ENCODE peak calls at places on chromosomes 13 and 19, in four cellular contexts. One of them, this sample, is unnamed.

GRCh38 chr13:94886191-94886590 is 173.8 kb upstream of the SOX21 start:
- DNase-seq in IMR-90: no peak
- DNase-seq in nephron progenitor cell: no peak
- DNase-seq in cardiac muscle cell: peak
- DNase-seq in this sample: no peak

GRCh38 chr19:3514930-3515329 is 8.8 kb downstream of the FZR1 start:
- DNase-seq in IMR-90: peak
- DNase-seq in nephron progenitor cell: no peak
- DNase-seq in cardiac muscle cell: no peak
- DNase-seq in this sample: no peak

GRCh38 chr13:31442605-31443004 is 242.8 kb downstream of the B3GLCT start:
- DNase-seq in IMR-90: no peak
- DNase-seq in nephron progenitor cell: no peak
- DNase-seq in cardiac muscle cell: no peak
- DNase-seq in this sample: no peak

GRCh38 chr19:46393456-46394397 is 19.6 kb downstream of the CCDC8 start:
- DNase-seq in IMR-90: no peak
- DNase-seq in nephron progenitor cell: no peak
- DNase-seq in cardiac muscle cell: no peak
- DNase-seq in this sample: no peak

GRCh38 chr13:74047925-74048324 is 86.3 kb downstream of the KLF12 start:
- DNase-seq in IMR-90: no peak
- DNase-seq in nephron progenitor cell: no peak
- DNase-seq in cardiac muscle cell: no peak
- DNase-seq in this sample: peak

GRCh38 chr19:41871573-41872383 is 5.3 kb upstream of the CD79A start:
- DNase-seq in IMR-90: no peak
- DNase-seq in nephron progenitor cell: no peak
- DNase-seq in cardiac muscle cell: peak
- DNase-seq in this sample: no peak

GRCh38 chr13:97215325-97215724 is 6.8 kb upstream of the MBNL2 start:
- DNase-seq in IMR-90: no peak
- DNase-seq in nephron progenitor cell: no peak
- DNase-seq in cardiac muscle cell: no peak
- DNase-seq in this sample: no peak

GRCh38 chr19:15381864-15382263 is 2.3 kb upstream of the AKAP8 start:
- DNase-seq in IMR-90: no peak
- DNase-seq in nephron progenitor cell: no peak
- DNase-seq in cardiac muscle cell: no peak
- DNase-seq in this sample: no peak

GRCh38 chr13:100521912-100522490 is 66.6 kb downstream of the GGACT start:
- DNase-seq in IMR-90: no peak
- DNase-seq in nephron progenitor cell: no peak
- DNase-seq in cardiac muscle cell: no peak
- DNase-seq in this sample: no peak

GRCh38 chr19:49129238-49129583 is 9.9 kb downstream of the PPFIA3 start:
- DNase-seq in IMR-90: no peak
- DNase-seq in nephron progenitor cell: peak
- DNase-seq in cardiac muscle cell: no peak
- DNase-seq in this sample: no peak

GRCh38 chr13:24233351-24233901 is 72.9 kb downstream of the SPATA13 start:
- DNase-seq in IMR-90: peak
- DNase-seq in nephron progenitor cell: no peak
- DNase-seq in cardiac muscle cell: peak
- DNase-seq in this sample: peak

GRCh38 chr19:2540646-2541454 is 64.9 kb downstream of the GADD45B start:
- DNase-seq in IMR-90: peak
- DNase-seq in nephron progenitor cell: peak
- DNase-seq in cardiac muscle cell: peak
- DNase-seq in this sample: peak

GRCh38 chr19:50794074-50794777 is 4.0 kb downstream of the ACP4 start:
- DNase-seq in IMR-90: no peak
- DNase-seq in nephron progenitor cell: no peak
- DNase-seq in cardiac muscle cell: no peak
- DNase-seq in this sample: peak

GRCh38 chr13:110312669-110313031 is 5.6 kb downstream of the COL4A2 start:
- DNase-seq in IMR-90: peak
- DNase-seq in nephron progenitor cell: no peak
- DNase-seq in cardiac muscle cell: peak
- DNase-seq in this sample: peak

GRCh38 chr19:41427647-41428480 is 690 bp upstream of the B3GNT8 start:
- DNase-seq in IMR-90: no peak
- DNase-seq in nephron progenitor cell: peak
- DNase-seq in cardiac muscle cell: peak
- DNase-seq in this sample: no peak

GRCh38 chr13:102816633-102817032 is 17.7 kb downstream of the BIVM start:
- DNase-seq in IMR-90: no peak
- DNase-seq in nephron progenitor cell: no peak
- DNase-seq in cardiac muscle cell: no peak
- DNase-seq in this sample: no peak

GRCh38 chr13:54241719-54242118 is 1213.1 kb downstream of the OLFM4 start:
- DNase-seq in IMR-90: no peak
- DNase-seq in nephron progenitor cell: no peak
- DNase-seq in cardiac muscle cell: no peak
- DNase-seq in this sample: no peak

GRCh38 chr13:98664924-98665637 is 87.4 kb downstream of the SLC15A1 start:
- DNase-seq in IMR-90: no peak
- DNase-seq in nephron progenitor cell: no peak
- DNase-seq in cardiac muscle cell: no peak
- DNase-seq in this sample: no peak

GRCh38 chr19:35257113-35257461 is 8.3 kb downstream of the LSR start:
- DNase-seq in IMR-90: no peak
- DNase-seq in nephron progenitor cell: no peak
- DNase-seq in cardiac muscle cell: no peak
- DNase-seq in this sample: no peak

GRCh38 chr19:1102407-1103106 is 1.2 kb upstream of the GPX4 start:
- DNase-seq in IMR-90: peak
- DNase-seq in nephron progenitor cell: no peak
- DNase-seq in cardiac muscle cell: peak
- DNase-seq in this sample: peak

GRCh38 chr19:10812902-10813404 is 23.1 kb downstream of the TMED1 start:
- DNase-seq in IMR-90: peak
- DNase-seq in nephron progenitor cell: no peak
- DNase-seq in cardiac muscle cell: peak
- DNase-seq in this sample: peak

GRCh38 chr19:48396010-48396870 is 2.8 kb downstream of the GRIN2D start:
- DNase-seq in IMR-90: no peak
- DNase-seq in nephron progenitor cell: no peak
- DNase-seq in cardiac muscle cell: no peak
- DNase-seq in this sample: no peak

GRCh38 chr19:29614046-29614445 is 8.0 kb downstream of the POP4 start:
- DNase-seq in IMR-90: no peak
- DNase-seq in nephron progenitor cell: no peak
- DNase-seq in cardiac muscle cell: no peak
- DNase-seq in this sample: no peak

GRCh38 chr19:43300206-43300605 is 30.9 kb upstream of the PSG9 start:
- DNase-seq in IMR-90: no peak
- DNase-seq in nephron progenitor cell: no peak
- DNase-seq in cardiac muscle cell: no peak
- DNase-seq in this sample: no peak

GRCh38 chr13:110109910-110110309 is 197.0 kb downstream of the COL4A1 start:
- DNase-seq in IMR-90: peak
- DNase-seq in nephron progenitor cell: no peak
- DNase-seq in cardiac muscle cell: peak
- DNase-seq in this sample: peak

GRCh38 chr13:48660356-48661076 is 6.8 kb downstream of the CYSLTR2 start:
- DNase-seq in IMR-90: no peak
- DNase-seq in nephron progenitor cell: no peak
- DNase-seq in cardiac muscle cell: no peak
- DNase-seq in this sample: no peak

GRCh38 chr13:40388617-40389016 is 277.8 kb downstream of the FOXO1 start:
- DNase-seq in IMR-90: peak
- DNase-seq in nephron progenitor cell: no peak
- DNase-seq in cardiac muscle cell: no peak
- DNase-seq in this sample: no peak

GRCh38 chr19:49718511-49718910 is 27.6 kb downstream of the CPT1C start:
- DNase-seq in IMR-90: peak
- DNase-seq in nephron progenitor cell: no peak
- DNase-seq in cardiac muscle cell: peak
- DNase-seq in this sample: peak

GRCh38 chr19:41734585-41734984 is 20.7 kb upstream of the CEACAM6 start:
- DNase-seq in IMR-90: no peak
- DNase-seq in nephron progenitor cell: no peak
- DNase-seq in cardiac muscle cell: no peak
- DNase-seq in this sample: no peak

GRCh38 chr13:107370036-107370785 is 802.3 kb upstream of the ARGLU1 start:
- DNase-seq in IMR-90: peak
- DNase-seq in nephron progenitor cell: no peak
- DNase-seq in cardiac muscle cell: peak
- DNase-seq in this sample: peak

GRCh38 chr19:35828694-35829301 is 16.2 kb upstream of the PRODH2 start:
- DNase-seq in IMR-90: peak
- DNase-seq in nephron progenitor cell: peak
- DNase-seq in cardiac muscle cell: peak
- DNase-seq in this sample: peak

GRCh38 chr19:49558591-49558990 is 21.8 kb downstream of the NOSIP start:
- DNase-seq in IMR-90: no peak
- DNase-seq in nephron progenitor cell: no peak
- DNase-seq in cardiac muscle cell: no peak
- DNase-seq in this sample: no peak

GRCh38 chr19:45385392-45386221 is 15.2 kb upstream of the ERCC2 start:
- DNase-seq in IMR-90: no peak
- DNase-seq in nephron progenitor cell: no peak
- DNase-seq in cardiac muscle cell: no peak
- DNase-seq in this sample: no peak
- TF ChIP-seq CTCF in IMR-90: no peak
- TF ChIP-seq CTCF in nephron progenitor cell: no peak
- TF ChIP-seq CTCF in cardiac muscle cell: no peak
- TF ChIP-seq CTCF in this sample: no peak

DNA sequence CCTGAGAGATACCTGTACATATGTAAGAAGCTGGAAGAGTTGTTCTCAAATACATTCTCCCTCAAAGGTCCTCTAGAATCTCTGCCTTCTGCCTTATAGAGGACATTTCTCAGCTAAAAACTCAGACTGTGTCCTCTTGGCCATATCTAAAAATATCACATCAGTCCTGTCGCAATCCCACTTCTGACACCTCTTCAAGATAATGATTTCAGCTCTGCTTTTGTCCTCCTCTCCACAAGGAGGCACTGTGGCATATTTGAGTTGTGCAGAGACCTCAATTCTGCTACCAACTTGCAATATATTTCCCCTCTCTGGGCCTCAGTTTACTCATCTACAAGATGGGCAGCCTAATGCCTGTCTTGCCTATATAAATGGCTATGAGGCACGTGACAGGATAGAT is 16.6 kb downstream of the ADAMTS10 start:
- DNase-seq in IMR-90: no peak
- DNase-seq in nephron progenitor cell: no peak
- DNase-seq in cardiac muscle cell: no peak
- DNase-seq in this sample: peak
- TF ChIP-seq CTCF in IMR-90: peak
- TF ChIP-seq CTCF in nephron progenitor cell: no peak
- TF ChIP-seq CTCF in cardiac muscle cell: peak
- TF ChIP-seq CTCF in this sample: peak

GRCh38 chr19:52535831-52536800 is 8.6 kb downstream of the ZNF808 start:
- DNase-seq in IMR-90: peak
- DNase-seq in nephron progenitor cell: peak
- DNase-seq in cardiac muscle cell: peak
- DNase-seq in this sample: peak
- TF ChIP-seq CTCF in IMR-90: no peak
- TF ChIP-seq CTCF in nephron progenitor cell: no peak
- TF ChIP-seq CTCF in cardiac muscle cell: no peak
- TF ChIP-seq CTCF in this sample: peak

DNA sequence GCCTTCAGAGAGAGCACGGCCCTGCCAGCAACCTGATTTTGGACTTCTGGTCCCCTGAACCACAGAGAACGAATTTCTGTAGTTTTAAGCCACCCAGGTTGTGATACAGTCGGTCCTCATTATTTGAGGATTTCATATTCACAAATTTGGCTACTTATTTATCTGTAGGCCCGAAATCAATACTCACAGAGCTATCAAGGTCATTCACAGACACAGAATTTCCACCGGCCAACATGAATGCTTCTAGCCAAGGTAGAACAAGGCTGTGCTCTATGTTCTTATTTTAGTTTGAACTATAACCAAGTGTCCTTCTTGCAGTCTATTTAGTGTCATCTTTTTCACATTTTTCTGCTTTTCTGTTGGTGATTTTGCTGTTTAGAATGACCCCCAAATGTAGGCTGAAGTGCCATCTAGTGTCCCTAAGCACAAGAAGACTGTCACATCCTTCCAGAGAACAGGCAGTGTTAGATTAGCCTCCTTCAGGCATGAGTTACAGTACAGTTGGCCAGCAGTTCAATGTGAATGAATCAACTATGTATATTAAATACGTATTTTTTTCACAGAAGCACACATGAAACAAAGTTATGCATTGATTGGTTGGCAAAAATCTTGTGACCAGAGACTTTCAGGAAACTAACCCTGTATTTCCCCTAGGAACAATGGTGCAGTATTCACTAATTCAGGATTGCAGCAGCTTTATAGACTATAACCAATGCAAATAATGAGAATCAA is 63.5 kb downstream of the C13orf42 start:
- DNase-seq in IMR-90: no peak
- DNase-seq in nephron progenitor cell: no peak
- DNase-seq in cardiac muscle cell: no peak
- DNase-seq in this sample: no peak
- TF ChIP-seq CTCF in IMR-90: no peak
- TF ChIP-seq CTCF in nephron progenitor cell: no peak
- TF ChIP-seq CTCF in cardiac muscle cell: no peak
- TF ChIP-seq CTCF in this sample: no peak

GRCh38 chr19:55526216-55527196 is 10.4 kb downstream of the SBK2 start:
- DNase-seq in IMR-90: peak
- DNase-seq in nephron progenitor cell: peak
- DNase-seq in cardiac muscle cell: peak
- DNase-seq in this sample: peak
- TF ChIP-seq CTCF in IMR-90: no peak
- TF ChIP-seq CTCF in nephron progenitor cell: no peak
- TF ChIP-seq CTCF in cardiac muscle cell: no peak
- TF ChIP-seq CTCF in this sample: no peak

DNA sequence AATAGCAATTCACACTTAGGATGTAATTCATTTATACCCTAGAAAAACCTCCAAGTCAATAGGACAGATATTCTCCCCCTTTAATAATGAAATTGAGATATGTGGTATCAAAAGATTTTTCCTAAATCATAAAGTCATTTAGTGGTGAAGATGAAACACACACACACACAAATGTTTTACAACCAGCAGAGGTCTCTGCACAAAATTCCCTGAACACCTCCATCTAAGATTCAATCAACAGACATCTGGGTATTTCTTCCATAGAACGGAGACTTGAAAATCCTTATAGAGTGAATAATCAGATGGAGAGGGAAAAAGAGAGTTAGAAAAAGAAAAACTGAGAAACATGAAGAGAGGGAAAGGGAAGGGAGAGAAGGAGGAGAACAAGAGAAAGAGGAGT is 52.8 kb downstream of the MYCBP2 start:
- DNase-seq in IMR-90: no peak
- DNase-seq in nephron progenitor cell: no peak
- DNase-seq in cardiac muscle cell: no peak
- DNase-seq in this sample: no peak
- TF ChIP-seq CTCF in IMR-90: peak
- TF ChIP-seq CTCF in nephron progenitor cell: no peak
- TF ChIP-seq CTCF in cardiac muscle cell: no peak
- TF ChIP-seq CTCF in this sample: no peak

GRCh38 chr19:17184381-17184841 is 30.7 kb upstream of the USE1 start:
- DNase-seq in IMR-90: peak
- DNase-seq in nephron progenitor cell: no peak
- DNase-seq in cardiac muscle cell: no peak
- DNase-seq in this sample: no peak
- TF ChIP-seq CTCF in IMR-90: no peak
- TF ChIP-seq CTCF in nephron progenitor cell: no peak
- TF ChIP-seq CTCF in cardiac muscle cell: no peak
- TF ChIP-seq CTCF in this sample: no peak

GRCh38 chr13:50580684-50581305 is 262.7 kb downstream of the DLEU7 start:
- DNase-seq in IMR-90: peak
- DNase-seq in nephron progenitor cell: no peak
- DNase-seq in cardiac muscle cell: peak
- DNase-seq in this sample: peak
- TF ChIP-seq CTCF in IMR-90: peak
- TF ChIP-seq CTCF in nephron progenitor cell: no peak
- TF ChIP-seq CTCF in cardiac muscle cell: peak
- TF ChIP-seq CTCF in this sample: peak